ENCODE peak calls at places on chromosome 12, in eight cellular contexts. One of them, this sample, is unnamed.

GRCh38 chr12:122166422-122167327 is 7.3 kb downstream of the IL31 start:
- DNase-seq in transverse colon: no peak
- DNase-seq in breast epithelium: no peak
- DNase-seq in endothelial cell of umbilical vein: no peak
- DNase-seq in testis: no peak
- DNase-seq in tibial nerve: no peak
- DNase-seq in right lobe of liver: no peak
- DNase-seq in stomach: no peak
- DNase-seq in this sample: no peak

GRCh38 chr12:111596985-111597730 is 2.0 kb downstream of the ATXN2 start:
- DNase-seq in transverse colon: peak; percentile 68
- DNase-seq in breast epithelium: peak; percentile 61
- DNase-seq in endothelial cell of umbilical vein: peak; percentile 81
- DNase-seq in testis: peak; percentile 63
- DNase-seq in tibial nerve: peak; percentile 17
- DNase-seq in right lobe of liver: peak; percentile 78
- DNase-seq in stomach: peak; percentile 65
- DNase-seq in this sample: peak; percentile 58

GRCh38 chr12:105814283-105814682 is 324.5 kb downstream of the NUAK1 start:
- DNase-seq in transverse colon: no peak
- DNase-seq in breast epithelium: no peak
- DNase-seq in endothelial cell of umbilical vein: no peak
- DNase-seq in testis: no peak
- DNase-seq in tibial nerve: no peak
- DNase-seq in right lobe of liver: no peak
- DNase-seq in stomach: no peak
- DNase-seq in this sample: no peak

GRCh38 chr12:11171145-11171952 is at the start of gene SMIM10L1:
- DNase-seq in transverse colon: peak; percentile 93
- DNase-seq in breast epithelium: peak; percentile 88
- DNase-seq in endothelial cell of umbilical vein: peak; percentile 95
- DNase-seq in testis: peak; percentile 95
- DNase-seq in tibial nerve: peak; percentile 82
- DNase-seq in right lobe of liver: peak; percentile 94
- DNase-seq in stomach: peak; percentile 91
- DNase-seq in this sample: peak; percentile 94

GRCh38 chr12:115402443-115403170 is 718.6 kb upstream of the TBX3 start:
- DNase-seq in transverse colon: no peak
- DNase-seq in breast epithelium: no peak
- DNase-seq in endothelial cell of umbilical vein: no peak
- DNase-seq in testis: no peak
- DNase-seq in tibial nerve: no peak
- DNase-seq in right lobe of liver: no peak
- DNase-seq in stomach: no peak
- DNase-seq in this sample: no peak

GRCh38 chr12:102480401-102480800 is at the start of gene IGF1:
- DNase-seq in transverse colon: no peak
- DNase-seq in breast epithelium: no peak
- DNase-seq in endothelial cell of umbilical vein: peak; percentile 82
- DNase-seq in testis: peak; percentile 23
- DNase-seq in tibial nerve: no peak
- DNase-seq in right lobe of liver: no peak
- DNase-seq in stomach: no peak
- DNase-seq in this sample: no peak

GRCh38 chr12:94204647-94205247 is 56.4 kb downstream of the PLXNC1 start:
- DNase-seq in transverse colon: no peak
- DNase-seq in breast epithelium: no peak
- DNase-seq in endothelial cell of umbilical vein: no peak
- DNase-seq in testis: no peak
- DNase-seq in tibial nerve: no peak
- DNase-seq in right lobe of liver: no peak
- DNase-seq in stomach: no peak
- DNase-seq in this sample: no peak

GRCh38 chr12:124862768-124863408 is 776 bp downstream of the SCARB1 start:
- DNase-seq in transverse colon: peak; percentile 37
- DNase-seq in breast epithelium: no peak
- DNase-seq in endothelial cell of umbilical vein: peak; percentile 15
- DNase-seq in testis: peak; percentile 60
- DNase-seq in tibial nerve: no peak
- DNase-seq in right lobe of liver: no peak
- DNase-seq in stomach: no peak
- DNase-seq in this sample: no peak

GRCh38 chr12:65500121-65500846 is 221.8 kb downstream of the MSRB3 start:
- DNase-seq in transverse colon: no peak
- DNase-seq in breast epithelium: no peak
- DNase-seq in endothelial cell of umbilical vein: peak; percentile 42
- DNase-seq in testis: no peak
- DNase-seq in tibial nerve: no peak
- DNase-seq in right lobe of liver: no peak
- DNase-seq in stomach: no peak
- DNase-seq in this sample: no peak

GRCh38 chr12:80892597-80893445 is 44.9 kb downstream of the LIN7A start:
- DNase-seq in transverse colon: no peak
- DNase-seq in breast epithelium: no peak
- DNase-seq in endothelial cell of umbilical vein: no peak
- DNase-seq in testis: no peak
- DNase-seq in tibial nerve: no peak
- DNase-seq in right lobe of liver: no peak
- DNase-seq in stomach: no peak
- DNase-seq in this sample: no peak

GRCh38 chr12:7460375-7461259 is 16.7 kb upstream of the CD163L1 start:
- DNase-seq in transverse colon: peak; percentile 54
- DNase-seq in breast epithelium: no peak
- DNase-seq in endothelial cell of umbilical vein: peak; percentile 73
- DNase-seq in testis: peak; percentile 79
- DNase-seq in tibial nerve: no peak
- DNase-seq in right lobe of liver: no peak
- DNase-seq in stomach: peak; percentile 52
- DNase-seq in this sample: no peak

GRCh38 chr12:64976131-64976530 is 145.0 kb downstream of the WIF1 start:
- DNase-seq in transverse colon: no peak
- DNase-seq in breast epithelium: no peak
- DNase-seq in endothelial cell of umbilical vein: no peak
- DNase-seq in testis: no peak
- DNase-seq in tibial nerve: no peak
- DNase-seq in right lobe of liver: no peak
- DNase-seq in stomach: no peak
- DNase-seq in this sample: no peak

GRCh38 chr12:5309654-5310053 is 122.3 kb upstream of the NTF3 start:
- DNase-seq in transverse colon: no peak
- DNase-seq in breast epithelium: peak; percentile 69
- DNase-seq in endothelial cell of umbilical vein: no peak
- DNase-seq in testis: no peak
- DNase-seq in tibial nerve: no peak
- DNase-seq in right lobe of liver: no peak
- DNase-seq in stomach: no peak
- DNase-seq in this sample: no peak

GRCh38 chr12:53836119-53836655 is 84.4 kb upstream of the CISTR start:
- DNase-seq in transverse colon: no peak
- DNase-seq in breast epithelium: no peak
- DNase-seq in endothelial cell of umbilical vein: no peak
- DNase-seq in testis: no peak
- DNase-seq in tibial nerve: no peak
- DNase-seq in right lobe of liver: no peak
- DNase-seq in stomach: no peak
- DNase-seq in this sample: no peak

GRCh38 chr12:70830221-70831061 is 90.1 kb downstream of the PTPRR start:
- DNase-seq in transverse colon: no peak
- DNase-seq in breast epithelium: no peak
- DNase-seq in endothelial cell of umbilical vein: no peak
- DNase-seq in testis: no peak
- DNase-seq in tibial nerve: no peak
- DNase-seq in right lobe of liver: no peak
- DNase-seq in stomach: no peak
- DNase-seq in this sample: no peak

GRCh38 chr12:65825573-65826512 is 1.6 kb downstream of the HMGA2 start:
- DNase-seq in transverse colon: peak; percentile 33
- DNase-seq in breast epithelium: no peak
- DNase-seq in endothelial cell of umbilical vein: peak; percentile 67
- DNase-seq in testis: no peak
- DNase-seq in tibial nerve: no peak
- DNase-seq in right lobe of liver: peak; percentile 63
- DNase-seq in stomach: peak; percentile 45
- DNase-seq in this sample: peak; percentile 68

GRCh38 chr12:12333407-12333831 is 16.6 kb downstream of the MANSC1 start:
- DNase-seq in transverse colon: peak; percentile 69
- DNase-seq in breast epithelium: no peak
- DNase-seq in endothelial cell of umbilical vein: peak; percentile 88
- DNase-seq in testis: no peak
- DNase-seq in tibial nerve: no peak
- DNase-seq in right lobe of liver: no peak
- DNase-seq in stomach: peak; percentile 61
- DNase-seq in this sample: no peak

GRCh38 chr12:113659416-113659815 is 187.7 kb upstream of the LHX5 start:
- DNase-seq in transverse colon: no peak
- DNase-seq in breast epithelium: no peak
- DNase-seq in endothelial cell of umbilical vein: no peak
- DNase-seq in testis: no peak
- DNase-seq in tibial nerve: no peak
- DNase-seq in right lobe of liver: no peak
- DNase-seq in stomach: no peak
- DNase-seq in this sample: no peak

GRCh38 chr12:124646385-124647230 is 79.2 kb upstream of the NCOR2 start:
- DNase-seq in transverse colon: no peak
- DNase-seq in breast epithelium: no peak
- DNase-seq in endothelial cell of umbilical vein: no peak
- DNase-seq in testis: no peak
- DNase-seq in tibial nerve: no peak
- DNase-seq in right lobe of liver: no peak
- DNase-seq in stomach: no peak
- DNase-seq in this sample: no peak

GRCh38 chr12:95051241-95051640 is 22.2 kb downstream of the NR2C1 start:
- DNase-seq in transverse colon: no peak
- DNase-seq in breast epithelium: no peak
- DNase-seq in endothelial cell of umbilical vein: no peak
- DNase-seq in testis: no peak
- DNase-seq in tibial nerve: no peak
- DNase-seq in right lobe of liver: no peak
- DNase-seq in stomach: no peak
- DNase-seq in this sample: no peak

DNA sequence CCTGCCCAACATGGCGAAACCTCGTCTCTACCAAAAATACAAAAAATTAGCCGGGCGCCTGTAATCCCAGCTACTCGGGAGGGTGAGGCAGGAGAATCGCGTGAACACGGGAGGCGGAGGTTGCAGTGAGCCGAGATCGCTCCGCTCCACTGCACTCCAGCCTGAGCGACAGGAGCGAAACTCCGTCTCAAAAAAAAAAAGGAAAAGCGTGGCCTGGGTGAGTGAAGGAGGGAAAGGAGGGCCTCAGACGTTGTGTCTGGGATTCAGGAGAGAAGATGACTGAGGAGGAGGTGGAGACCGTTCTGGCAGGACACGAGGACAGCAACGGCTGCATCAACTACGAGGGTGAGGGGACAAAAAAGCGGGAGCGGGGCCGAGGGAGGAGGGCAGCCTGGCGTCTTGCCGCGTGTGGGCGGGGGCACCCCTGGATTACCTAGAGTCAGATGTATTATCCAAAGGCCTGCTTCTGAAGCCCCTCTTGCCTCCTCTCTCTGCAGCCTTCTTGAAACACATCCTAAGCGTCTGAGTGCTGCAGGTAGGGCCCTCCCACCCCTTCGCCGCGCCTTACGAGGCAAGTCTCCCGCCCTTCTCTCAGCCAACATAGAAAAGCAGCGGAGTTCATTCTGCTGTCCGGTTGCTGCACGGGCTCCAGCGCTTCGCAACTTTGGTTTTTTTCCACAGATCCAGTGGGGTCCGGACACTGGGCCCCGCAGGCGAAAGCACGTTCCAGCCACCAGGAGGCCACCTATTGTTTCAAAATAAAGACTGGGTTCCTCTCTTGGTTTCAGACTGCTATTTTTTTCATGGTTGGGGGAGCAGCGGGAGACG is 744 bp upstream of the MYL6 start:
- DNase-seq in transverse colon: peak; percentile 81
- DNase-seq in breast epithelium: peak; percentile 77
- DNase-seq in endothelial cell of umbilical vein: peak; percentile 90
- DNase-seq in testis: peak; percentile 79
- DNase-seq in tibial nerve: peak; percentile 66
- DNase-seq in right lobe of liver: peak; percentile 66
- DNase-seq in stomach: peak; percentile 73
- DNase-seq in this sample: peak; percentile 79
- TF ChIP-seq POLR2A in transverse colon: peak; percentile 3
- TF ChIP-seq POLR2A in breast epithelium: no peak
- TF ChIP-seq POLR2A in endothelial cell of umbilical vein: peak; percentile 71
- TF ChIP-seq POLR2A in testis: no peak
- TF ChIP-seq POLR2A in tibial nerve: peak; percentile 15
- TF ChIP-seq POLR2A in right lobe of liver: no peak
- TF ChIP-seq POLR2A in stomach: no peak
- TF ChIP-seq POLR2A in this sample: peak; percentile 23

GRCh38 chr12:56477521-56478225 is 9.3 kb downstream of the SPRYD4 start:
- DNase-seq in transverse colon: no peak
- DNase-seq in breast epithelium: no peak
- DNase-seq in endothelial cell of umbilical vein: no peak
- DNase-seq in testis: no peak
- DNase-seq in tibial nerve: no peak
- DNase-seq in right lobe of liver: no peak
- DNase-seq in stomach: no peak
- DNase-seq in this sample: no peak
- TF ChIP-seq POLR2A in transverse colon: no peak
- TF ChIP-seq POLR2A in breast epithelium: no peak
- TF ChIP-seq POLR2A in endothelial cell of umbilical vein: no peak
- TF ChIP-seq POLR2A in testis: no peak
- TF ChIP-seq POLR2A in tibial nerve: no peak
- TF ChIP-seq POLR2A in right lobe of liver: no peak
- TF ChIP-seq POLR2A in stomach: no peak
- TF ChIP-seq POLR2A in this sample: no peak

GRCh38 chr12:47773062-47773857 is at the start of gene SLC48A1:
- DNase-seq in transverse colon: peak; percentile 82
- DNase-seq in breast epithelium: peak; percentile 63
- DNase-seq in endothelial cell of umbilical vein: peak; percentile 54
- DNase-seq in testis: peak; percentile 79
- DNase-seq in tibial nerve: no peak
- DNase-seq in right lobe of liver: peak; percentile 84
- DNase-seq in stomach: peak; percentile 83
- DNase-seq in this sample: peak; percentile 80
- TF ChIP-seq POLR2A in transverse colon: peak; percentile 44
- TF ChIP-seq POLR2A in breast epithelium: no peak
- TF ChIP-seq POLR2A in endothelial cell of umbilical vein: peak; percentile 53
- TF ChIP-seq POLR2A in testis: no peak
- TF ChIP-seq POLR2A in tibial nerve: peak; percentile 51
- TF ChIP-seq POLR2A in right lobe of liver: peak; percentile 88
- TF ChIP-seq POLR2A in stomach: no peak
- TF ChIP-seq POLR2A in this sample: no peak

DNA sequence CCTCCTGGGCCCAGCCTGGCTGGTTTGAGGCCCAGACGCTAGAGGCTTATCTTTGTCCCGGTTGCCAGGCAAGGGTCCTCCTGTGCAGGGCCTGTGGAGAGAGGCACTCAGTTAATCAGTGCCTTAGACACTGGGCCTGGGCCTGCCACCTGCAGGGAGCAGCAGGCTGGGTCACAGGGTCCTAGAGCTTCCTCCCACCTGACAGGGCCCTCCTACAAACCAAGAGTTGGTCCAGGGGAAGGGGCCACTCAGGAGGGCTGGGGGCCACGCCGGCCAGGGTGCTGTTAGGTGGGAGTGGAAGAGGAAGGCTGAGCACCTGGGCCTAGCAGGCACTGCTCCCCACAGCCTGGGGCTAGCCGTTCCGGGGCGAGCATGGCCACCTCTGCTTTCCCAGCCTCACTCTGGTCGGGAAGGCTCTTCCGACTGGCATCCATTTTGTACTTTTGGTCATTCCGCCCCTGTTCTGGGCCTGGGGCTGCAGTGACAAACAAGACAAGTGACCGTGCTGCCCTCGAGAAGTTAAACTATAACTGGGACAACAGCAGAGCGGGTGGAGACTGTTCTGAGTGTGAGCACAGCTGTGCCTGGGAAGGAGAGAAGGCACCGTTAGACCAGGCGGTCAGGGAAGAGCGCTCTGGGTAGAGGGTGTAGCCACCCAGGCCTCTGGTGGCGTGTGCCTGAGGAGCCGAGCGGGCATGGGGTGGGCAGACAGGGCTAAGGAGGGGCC is 27.2 kb downstream of the FBRSL1 start:
- DNase-seq in transverse colon: no peak
- DNase-seq in breast epithelium: no peak
- DNase-seq in endothelial cell of umbilical vein: no peak
- DNase-seq in testis: no peak
- DNase-seq in tibial nerve: no peak
- DNase-seq in right lobe of liver: no peak
- DNase-seq in stomach: no peak
- DNase-seq in this sample: no peak
- TF ChIP-seq POLR2A in transverse colon: no peak
- TF ChIP-seq POLR2A in breast epithelium: no peak
- TF ChIP-seq POLR2A in endothelial cell of umbilical vein: no peak
- TF ChIP-seq POLR2A in testis: no peak
- TF ChIP-seq POLR2A in tibial nerve: no peak
- TF ChIP-seq POLR2A in right lobe of liver: no peak
- TF ChIP-seq POLR2A in stomach: no peak
- TF ChIP-seq POLR2A in this sample: no peak

This sample was measured in heart left ventricle.